ENCODE peak calls at places on chromosomes 1 and 21, in ten cellular contexts. O is T-helper 1 cell; M is aorta; E is activated T-helper 1 cell treated with Interleukin-2 at 50 U/mL for 16 hours; I is AG04449; T is NCI-H460; D is activated CD8-positive, alpha-beta T cell treated with anti-CD3 and anti-CD28 coated beads for 36 hours; H is ELF-1; C is RWPE1; A is activated CD4-positive, alpha-beta T cell treated with anti-CD3 and anti-CD28 coated beads, Interleukin-2, amount 10 ng/mL, durations not matched to agents 24 days and 14 days. G is an unnamed sample.

GRCh38 chr1:27544818-27545612 is 55.0 kb upstream of the WASF2 start:
- DNase-seq in O (no peak), M (no peak), E (no peak), I (no peak), T (no peak), D (no peak), H (no peak), C (no peak), A (no peak), G (no peak)

GRCh38 chr1:232273071-232273470 is 356.9 kb downstream of the SIPA1L2 start:
- DNase-seq in O (no peak), M (no peak), E (no peak), I (no peak), T (no peak), D (no peak), H (no peak), C (no peak), A (no peak), G (no peak)

GRCh38 chr1:172167801-172168596 is 252.5 kb upstream of the C1orf105 start:
- DNase-seq in O (no peak), M (no peak), E (no peak), I (no peak), T (no peak), D (no peak), H (no peak), C (no peak), A (peak), G (no peak)

GRCh38 chr1:156436319-156437043 is 64.1 kb downstream of the MEF2D start:
- DNase-seq in O (no peak), M (no peak), E (no peak), I (no peak), T (no peak), D (no peak), H (no peak), C (no peak), A (no peak), G (no peak)

GRCh38 chr1:160658956-160659255 is 12.1 kb upstream of the SLAMF1 start:
- DNase-seq in O (no peak), M (no peak), E (no peak), I (no peak), T (no peak), D (no peak), H (peak), C (no peak), A (no peak), G (no peak)

GRCh38 chr21:38041493-38041892 is 125.2 kb upstream of the KCNJ6 start:
- DNase-seq in O (no peak), M (no peak), E (no peak), I (no peak), T (no peak), D (no peak), H (peak), C (no peak), A (no peak), G (no peak)

GRCh38 chr1:27444632-27445031 is 45.3 kb downstream of the WASF2 start:
- DNase-seq in O (no peak), M (no peak), E (no peak), I (no peak), T (no peak), D (no peak), H (no peak), C (no peak), A (no peak), G (no peak)

GRCh38 chr1:178341218-178341956 is 155.4 kb downstream of the CLEC20A start:
- DNase-seq in O (no peak), M (peak), E (no peak), I (peak), T (peak), D (no peak), H (peak), C (peak), A (no peak), G (no peak)

GRCh38 chr1:152436593-152437338 is 22.7 kb upstream of the CRNN start:
- DNase-seq in O (no peak), M (no peak), E (no peak), I (no peak), T (no peak), D (no peak), H (no peak), C (peak), A (no peak), G (no peak)

GRCh38 chr1:202237052-202237451 is 43.5 kb downstream of the LGR6 start:
- DNase-seq in O (no peak), M (peak), E (no peak), I (no peak), T (peak), D (peak), H (peak), C (peak), A (peak), G (no peak)

GRCh38 chr1:184691719-184692324 is 62.8 kb downstream of the EDEM3 start:
- DNase-seq in O (no peak), M (no peak), E (no peak), I (no peak), T (peak), D (no peak), H (no peak), C (peak), A (no peak), G (peak)

GRCh38 chr1:107152332-107152731 is 11.5 kb downstream of the NTNG1 start:
- DNase-seq in O (no peak), M (no peak), E (no peak), I (no peak), T (no peak), D (no peak), H (no peak), C (no peak), A (no peak), G (no peak)

GRCh38 chr1:50973875-50974617 is 4.0 kb downstream of the CDKN2C start:
- DNase-seq in O (no peak), M (no peak), E (no peak), I (no peak), T (no peak), D (no peak), H (peak), C (no peak), A (no peak), G (no peak)

GRCh38 chr21:36477001-36477400 is 2.9 kb downstream of the CLDN14 start:
- DNase-seq in O (no peak), M (no peak), E (no peak), I (no peak), T (no peak), D (no peak), H (no peak), C (no peak), A (no peak), G (no peak)

GRCh38 chr1:1969953-1970716 is 33.5 kb downstream of the CFAP74 start:
- DNase-seq in O (no peak), M (no peak), E (no peak), I (no peak), T (no peak), D (no peak), H (no peak), C (no peak), A (no peak), G (no peak)

GRCh38 chr1:13694886-13695684 is 4.9 kb upstream of the PRDM2 start:
- DNase-seq in O (no peak), M (no peak), E (no peak), I (no peak), T (no peak), D (no peak), H (peak), C (no peak), A (no peak), G (no peak)

GRCh38 chr1:55542901-55543504 is 327.8 kb upstream of the USP24 start:
- DNase-seq in O (no peak), M (no peak), E (no peak), I (peak), T (no peak), D (no peak), H (no peak), C (no peak), A (no peak), G (no peak)

GRCh38 chr1:113226118-113226517 is 153.1 kb downstream of the LRIG2 start:
- DNase-seq in O (no peak), M (no peak), E (no peak), I (no peak), T (no peak), D (peak), H (no peak), C (no peak), A (no peak), G (no peak)

GRCh38 chr1:110393691-110394564 is 3.1 kb upstream of the SLC16A4 start:
- DNase-seq in O (no peak), M (no peak), E (no peak), I (peak), T (no peak), D (no peak), H (no peak), C (peak), A (no peak), G (no peak)

GRCh38 chr1:179251675-179252074 is 22.2 kb upstream of the ABL2 start:
- DNase-seq in O (no peak), M (no peak), E (no peak), I (no peak), T (peak), D (no peak), H (no peak), C (peak), A (no peak), G (no peak)

GRCh38 chr1:44884746-44885145 is 41.7 kb upstream of the PTCH2 start:
- DNase-seq in O (no peak), M (no peak), E (no peak), I (no peak), T (no peak), D (no peak), H (no peak), C (no peak), A (no peak), G (no peak)

GRCh38 chr1:248861621-248862020 is 2.7 kb upstream of the ZNF692 start:
- DNase-seq in O (no peak), M (no peak), E (no peak), I (no peak), T (no peak), D (no peak), H (no peak), C (no peak), A (no peak), G (no peak)

GRCh38 chr1:25117233-25117823 is 115.0 kb downstream of the SYF2 start:
- DNase-seq in O (no peak), M (no peak), E (no peak), I (no peak), T (no peak), D (peak), H (peak), C (peak), A (peak), G (no peak)

GRCh38 chr1:14987829-14988603 is 165.5 kb upstream of the TMEM51 start:
- DNase-seq in O (no peak), M (peak), E (no peak), I (no peak), T (no peak), D (no peak), H (peak), C (no peak), A (no peak), G (no peak)

GRCh38 chr1:117696567-117696966 is 90.7 kb downstream of the TENT5C start:
- DNase-seq in O (no peak), M (no peak), E (no peak), I (peak), T (no peak), D (no peak), H (no peak), C (no peak), A (no peak), G (no peak)

GRCh38 chr1:240271081-240271480 is 179.4 kb downstream of the FMN2 start:
- DNase-seq in O (no peak), M (no peak), E (no peak), I (no peak), T (no peak), D (no peak), H (no peak), C (no peak), A (no peak), G (no peak)

G was measured in SK-N-MC.